ENCODE peak calls at places on chromosome 16, in seven cellular contexts. One of them, this sample, is unnamed.
A peak's percentile ranks its signal among the peaks of the same experiment; 100 is the strongest.

GRCh38 chr16:53734908-53735307 is 31.0 kb downstream of the FTO start:
- DNase-seq in dorsolateral prefrontal cortex: no peak
- DNase-seq in AG04450: no peak
- DNase-seq in stomach: no peak
- DNase-seq in neural crest cell: no peak
- DNase-seq in esophagus muscularis mucosa: no peak
- DNase-seq in HFF-Myc: no peak
- DNase-seq in this sample: no peak

GRCh38 chr16:49651226-49651625 is 204.7 kb downstream of the ZNF423 start:
- DNase-seq in AG04450: no peak
- DNase-seq in stomach: no peak
- DNase-seq in esophagus muscularis mucosa: no peak
- DNase-seq in HFF-Myc: no peak
- DNase-seq in neural crest cell: no peak
- DNase-seq in dorsolateral prefrontal cortex: no peak
- DNase-seq in this sample: no peak

GRCh38 chr16:19367335-19367734 is 50.3 kb upstream of the TMC5 start:
- DNase-seq in neural crest cell: no peak
- DNase-seq in dorsolateral prefrontal cortex: no peak
- DNase-seq in stomach: no peak
- DNase-seq in esophagus muscularis mucosa: no peak
- DNase-seq in HFF-Myc: no peak
- DNase-seq in AG04450: no peak
- DNase-seq in this sample: no peak

GRCh38 chr16:50657251-50657650 is 23.9 kb downstream of the SNX20 start:
- DNase-seq in HFF-Myc: no peak
- DNase-seq in neural crest cell: no peak
- DNase-seq in AG04450: no peak
- DNase-seq in stomach: no peak
- DNase-seq in esophagus muscularis mucosa: no peak
- DNase-seq in dorsolateral prefrontal cortex: no peak
- DNase-seq in this sample: no peak

GRCh38 chr16:27450836-27451341 is 48.9 kb downstream of the IL21R start:
- DNase-seq in stomach: no peak
- DNase-seq in dorsolateral prefrontal cortex: no peak
- DNase-seq in HFF-Myc: no peak
- DNase-seq in AG04450: no peak
- DNase-seq in esophagus muscularis mucosa: no peak
- DNase-seq in neural crest cell: no peak
- DNase-seq in this sample: peak; percentile 25

GRCh38 chr16:11093578-11094074 is 149.3 kb downstream of the CLEC16A start:
- DNase-seq in esophagus muscularis mucosa: no peak
- DNase-seq in neural crest cell: no peak
- DNase-seq in stomach: no peak
- DNase-seq in dorsolateral prefrontal cortex: no peak
- DNase-seq in AG04450: no peak
- DNase-seq in HFF-Myc: no peak
- DNase-seq in this sample: no peak

GRCh38 chr16:66898207-66898606 is 17.9 kb downstream of the PDP2 start:
- DNase-seq in neural crest cell: no peak
- DNase-seq in esophagus muscularis mucosa: no peak
- DNase-seq in dorsolateral prefrontal cortex: no peak
- DNase-seq in HFF-Myc: no peak
- DNase-seq in AG04450: no peak
- DNase-seq in stomach: no peak
- DNase-seq in this sample: peak; percentile 92

GRCh38 chr16:89202422-89203215 is 2.3 kb upstream of the SLC22A31 start:
- DNase-seq in HFF-Myc: no peak
- DNase-seq in dorsolateral prefrontal cortex: no peak
- DNase-seq in esophagus muscularis mucosa: no peak
- DNase-seq in AG04450: no peak
- DNase-seq in stomach: no peak
- DNase-seq in neural crest cell: no peak
- DNase-seq in this sample: no peak

GRCh38 chr16:10736926-10737625 is 6.6 kb upstream of the NUBP1 start:
- DNase-seq in neural crest cell: peak; percentile 62
- DNase-seq in stomach: peak; percentile 61
- DNase-seq in esophagus muscularis mucosa: peak; percentile 90
- DNase-seq in dorsolateral prefrontal cortex: peak; percentile 59
- DNase-seq in HFF-Myc: no peak
- DNase-seq in AG04450: peak; percentile 38
- DNase-seq in this sample: peak; percentile 71

GRCh38 chr16:82630688-82631087 is 3.9 kb downstream of the CDH13 start:
- DNase-seq in AG04450: no peak
- DNase-seq in esophagus muscularis mucosa: no peak
- DNase-seq in HFF-Myc: no peak
- DNase-seq in neural crest cell: no peak
- DNase-seq in stomach: no peak
- DNase-seq in dorsolateral prefrontal cortex: no peak
- DNase-seq in this sample: peak; percentile 55

GRCh38 chr16:19175492-19176262 is 7.6 kb downstream of the SYT17 start:
- DNase-seq in stomach: no peak
- DNase-seq in neural crest cell: no peak
- DNase-seq in AG04450: no peak
- DNase-seq in esophagus muscularis mucosa: no peak
- DNase-seq in dorsolateral prefrontal cortex: no peak
- DNase-seq in HFF-Myc: no peak
- DNase-seq in this sample: no peak

GRCh38 chr16:81480856-81481821 is 36.5 kb downstream of the CMIP start:
- DNase-seq in stomach: peak; percentile 57
- DNase-seq in neural crest cell: no peak
- DNase-seq in dorsolateral prefrontal cortex: no peak
- DNase-seq in esophagus muscularis mucosa: no peak
- DNase-seq in AG04450: no peak
- DNase-seq in HFF-Myc: no peak
- DNase-seq in this sample: no peak

GRCh38 chr16:14559809-14560227 is 70.2 kb downstream of the PARN start:
- DNase-seq in dorsolateral prefrontal cortex: no peak
- DNase-seq in esophagus muscularis mucosa: no peak
- DNase-seq in stomach: peak; percentile 67
- DNase-seq in AG04450: no peak
- DNase-seq in HFF-Myc: no peak
- DNase-seq in neural crest cell: no peak
- DNase-seq in this sample: peak; percentile 37

GRCh38 chr16:58198739-58199411 is 969 bp upstream of the CSNK2A2 start:
- DNase-seq in neural crest cell: no peak
- DNase-seq in AG04450: no peak
- DNase-seq in stomach: no peak
- DNase-seq in HFF-Myc: no peak
- DNase-seq in esophagus muscularis mucosa: no peak
- DNase-seq in dorsolateral prefrontal cortex: no peak
- DNase-seq in this sample: no peak

GRCh38 chr16:49969356-49970030 is 55.5 kb upstream of the CNEP1R1 start:
- DNase-seq in stomach: no peak
- DNase-seq in HFF-Myc: no peak
- DNase-seq in dorsolateral prefrontal cortex: no peak
- DNase-seq in neural crest cell: no peak
- DNase-seq in AG04450: no peak
- DNase-seq in esophagus muscularis mucosa: no peak
- DNase-seq in this sample: no peak

GRCh38 chr16:54936086-54936978 is 5.7 kb downstream of the IRX5 start:
- DNase-seq in esophagus muscularis mucosa: peak; percentile 84
- DNase-seq in neural crest cell: peak; percentile 42
- DNase-seq in stomach: no peak
- DNase-seq in dorsolateral prefrontal cortex: no peak
- DNase-seq in HFF-Myc: no peak
- DNase-seq in AG04450: no peak
- DNase-seq in this sample: peak; percentile 63

GRCh38 chr16:8859913-8860881 is 8.6 kb downstream of the CARHSP1 start:
- DNase-seq in stomach: peak; percentile 76
- DNase-seq in neural crest cell: no peak
- DNase-seq in dorsolateral prefrontal cortex: no peak
- DNase-seq in AG04450: no peak
- DNase-seq in HFF-Myc: no peak
- DNase-seq in esophagus muscularis mucosa: peak; percentile 95
- DNase-seq in this sample: peak; percentile 45

GRCh38 chr16:23145186-23145585 is 4.1 kb downstream of the USP31 start:
- DNase-seq in esophagus muscularis mucosa: peak; percentile 62
- DNase-seq in neural crest cell: no peak
- DNase-seq in stomach: no peak
- DNase-seq in AG04450: no peak
- DNase-seq in dorsolateral prefrontal cortex: peak; percentile 19
- DNase-seq in HFF-Myc: no peak
- DNase-seq in this sample: peak; percentile 75

GRCh38 chr16:79097781-79098180 is 502.8 kb downstream of the MAF start:
- DNase-seq in stomach: no peak
- DNase-seq in AG04450: no peak
- DNase-seq in HFF-Myc: no peak
- DNase-seq in esophagus muscularis mucosa: no peak
- DNase-seq in neural crest cell: no peak
- DNase-seq in dorsolateral prefrontal cortex: no peak
- DNase-seq in this sample: peak; percentile 1

GRCh38 chr16:20898938-20899502 is 1.1 kb downstream of the DCUN1D3 start:
- DNase-seq in HFF-Myc: no peak
- DNase-seq in neural crest cell: no peak
- DNase-seq in esophagus muscularis mucosa: no peak
- DNase-seq in AG04450: peak; percentile 59
- DNase-seq in stomach: no peak
- DNase-seq in dorsolateral prefrontal cortex: no peak
- DNase-seq in this sample: peak; percentile 39

GRCh38 chr16:24748242-24748641 is 18.8 kb downstream of the TNRC6A start:
- DNase-seq in dorsolateral prefrontal cortex: no peak
- DNase-seq in esophagus muscularis mucosa: no peak
- DNase-seq in neural crest cell: no peak
- DNase-seq in HFF-Myc: peak; percentile 72
- DNase-seq in stomach: no peak
- DNase-seq in AG04450: peak; percentile 74
- DNase-seq in this sample: peak; percentile 90

GRCh38 chr16:66850115-66850815 is 6.1 kb downstream of the CA7 start:
- DNase-seq in dorsolateral prefrontal cortex: no peak
- DNase-seq in AG04450: no peak
- DNase-seq in HFF-Myc: no peak
- DNase-seq in stomach: no peak
- DNase-seq in neural crest cell: no peak
- DNase-seq in esophagus muscularis mucosa: no peak
- DNase-seq in this sample: no peak

GRCh38 chr16:17470871-17471744 is at the start of gene XYLT1:
- DNase-seq in esophagus muscularis mucosa: no peak
- DNase-seq in AG04450: peak; percentile 45
- DNase-seq in stomach: peak; percentile 46
- DNase-seq in HFF-Myc: peak; percentile 49
- DNase-seq in dorsolateral prefrontal cortex: no peak
- DNase-seq in neural crest cell: peak; percentile 51
- DNase-seq in this sample: peak; percentile 75

GRCh38 chr16:87570938-87571867 is 31.1 kb upstream of the JPH3 start:
- DNase-seq in stomach: peak; percentile 81
- DNase-seq in neural crest cell: no peak
- DNase-seq in AG04450: no peak
- DNase-seq in esophagus muscularis mucosa: no peak
- DNase-seq in HFF-Myc: no peak
- DNase-seq in dorsolateral prefrontal cortex: no peak
- DNase-seq in this sample: peak; percentile 37

GRCh38 chr16:28491970-28492474 is at the start of gene CLN3:
- DNase-seq in dorsolateral prefrontal cortex: peak; percentile 94
- DNase-seq in stomach: peak; percentile 91
- DNase-seq in esophagus muscularis mucosa: peak; percentile 98
- DNase-seq in neural crest cell: peak; percentile 78
- DNase-seq in AG04450: peak; percentile 86
- DNase-seq in HFF-Myc: peak; percentile 94
- DNase-seq in this sample: peak; percentile 92
- TF ChIP-seq CTCF in dorsolateral prefrontal cortex: no peak
- TF ChIP-seq CTCF in stomach: no peak
- TF ChIP-seq CTCF in esophagus muscularis mucosa: no peak
- TF ChIP-seq CTCF in neural crest cell: no peak
- TF ChIP-seq CTCF in AG04450: no peak
- TF ChIP-seq CTCF in HFF-Myc: no peak
- TF ChIP-seq CTCF in this sample: no peak

DNA sequence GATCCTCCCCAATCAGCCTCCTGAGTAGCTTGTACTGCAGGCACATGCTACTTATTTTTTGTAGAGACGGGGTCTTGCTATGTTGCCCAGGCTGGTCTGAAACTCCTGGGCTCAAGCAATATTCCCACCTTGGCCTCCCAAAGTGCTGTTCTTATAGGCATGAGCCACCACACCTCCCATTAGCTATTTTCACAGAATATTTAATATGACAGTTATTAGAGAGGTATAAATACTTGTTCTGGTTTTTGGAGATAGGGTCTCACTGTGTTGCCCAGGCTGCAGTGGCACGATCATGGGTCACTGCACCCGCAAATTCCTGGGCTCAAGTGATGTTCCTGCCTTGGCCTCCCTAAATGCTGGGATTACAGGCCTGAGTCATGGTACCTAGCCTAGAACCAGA is 21.1 kb downstream of the ZNF213 start:
- DNase-seq in AG04450: no peak
- DNase-seq in esophagus muscularis mucosa: no peak
- DNase-seq in neural crest cell: no peak
- DNase-seq in HFF-Myc: no peak
- DNase-seq in stomach: no peak
- DNase-seq in dorsolateral prefrontal cortex: no peak
- DNase-seq in this sample: no peak
- TF ChIP-seq CTCF in AG04450: no peak
- TF ChIP-seq CTCF in esophagus muscularis mucosa: no peak
- TF ChIP-seq CTCF in neural crest cell: no peak
- TF ChIP-seq CTCF in HFF-Myc: no peak
- TF ChIP-seq CTCF in stomach: no peak
- TF ChIP-seq CTCF in dorsolateral prefrontal cortex: no peak
- TF ChIP-seq CTCF in this sample: no peak

GRCh38 chr16:933581-933980 is 37.2 kb downstream of the LMF1 start:
- DNase-seq in stomach: no peak
- DNase-seq in dorsolateral prefrontal cortex: no peak
- DNase-seq in neural crest cell: no peak
- DNase-seq in HFF-Myc: no peak
- DNase-seq in esophagus muscularis mucosa: no peak
- DNase-seq in AG04450: no peak
- DNase-seq in this sample: no peak
- TF ChIP-seq CTCF in stomach: no peak
- TF ChIP-seq CTCF in dorsolateral prefrontal cortex: no peak
- TF ChIP-seq CTCF in neural crest cell: no peak
- TF ChIP-seq CTCF in HFF-Myc: no peak
- TF ChIP-seq CTCF in esophagus muscularis mucosa: no peak
- TF ChIP-seq CTCF in AG04450: no peak
- TF ChIP-seq CTCF in this sample: no peak

DNA sequence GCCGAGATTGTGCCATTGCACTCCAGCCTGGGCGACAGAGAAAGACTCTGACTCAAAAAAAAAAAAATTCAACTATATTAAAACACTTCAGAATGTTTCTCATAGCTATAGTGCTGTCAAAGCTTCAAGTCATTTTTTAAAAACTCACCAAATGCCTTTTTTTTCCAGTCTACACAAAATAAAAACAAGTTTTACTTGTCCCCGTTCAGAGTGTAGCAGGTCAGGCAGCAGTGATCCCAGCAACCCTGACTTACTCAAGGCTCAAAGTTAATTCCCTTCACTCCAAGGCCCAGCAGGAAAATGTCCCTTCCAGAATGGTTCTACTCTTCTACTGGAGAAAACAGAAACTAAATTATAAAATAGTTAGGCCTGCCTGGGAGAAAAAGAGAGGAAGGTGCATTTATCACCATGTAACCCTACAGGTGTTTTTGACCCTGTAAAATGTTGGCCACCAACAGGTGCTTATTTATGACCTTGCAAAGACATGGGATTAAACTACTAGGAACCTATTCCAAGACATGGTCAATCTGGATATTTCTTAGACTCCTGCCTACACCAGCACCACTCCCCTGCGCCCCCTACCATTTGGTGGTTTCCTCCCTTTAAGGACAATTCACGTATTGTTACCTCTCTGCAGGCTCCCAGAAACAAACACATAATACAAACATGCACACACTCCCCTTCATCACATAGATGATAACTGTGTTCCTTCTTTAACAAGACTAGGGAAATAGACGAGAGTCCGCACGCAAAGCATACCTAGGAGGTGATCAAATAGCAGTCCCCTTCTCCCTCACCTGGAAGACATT is 5.4 kb downstream of the AMFR start:
- DNase-seq in neural crest cell: no peak
- DNase-seq in dorsolateral prefrontal cortex: no peak
- DNase-seq in AG04450: no peak
- DNase-seq in HFF-Myc: no peak
- DNase-seq in stomach: no peak
- DNase-seq in esophagus muscularis mucosa: no peak
- DNase-seq in this sample: no peak
- TF ChIP-seq CTCF in neural crest cell: no peak
- TF ChIP-seq CTCF in dorsolateral prefrontal cortex: no peak
- TF ChIP-seq CTCF in AG04450: no peak
- TF ChIP-seq CTCF in HFF-Myc: no peak
- TF ChIP-seq CTCF in stomach: no peak
- TF ChIP-seq CTCF in esophagus muscularis mucosa: no peak
- TF ChIP-seq CTCF in this sample: no peak